ENCODE peak calls at places on chromosomes 6 and 20, in four cellular contexts. One of them, this sample, is unnamed.

GRCh38 chr6:155524249-155524651 is 68.6 kb upstream of the NOX3 start:
- DNase-seq in tibial artery: no peak
- DNase-seq in brain microvascular endothelial cell: peak; percentile 29
- DNase-seq in Peyer's patch: no peak
- DNase-seq in this sample: peak; percentile 86

GRCh38 chr6:3333263-3333662 is 74.5 kb downstream of the PSMG4 start:
- DNase-seq in tibial artery: no peak
- DNase-seq in brain microvascular endothelial cell: no peak
- DNase-seq in Peyer's patch: no peak
- DNase-seq in this sample: no peak

GRCh38 chr6:3282461-3283236 is 23.9 kb downstream of the PSMG4 start:
- DNase-seq in tibial artery: peak; percentile 59
- DNase-seq in brain microvascular endothelial cell: no peak
- DNase-seq in Peyer's patch: no peak
- DNase-seq in this sample: no peak

GRCh38 chr6:146305098-146305497 is 238.5 kb upstream of the RAB32 start:
- DNase-seq in tibial artery: no peak
- DNase-seq in brain microvascular endothelial cell: no peak
- DNase-seq in Peyer's patch: no peak
- DNase-seq in this sample: no peak

GRCh38 chr6:77424761-77425160 is 38.5 kb downstream of the HTR1B start:
- DNase-seq in tibial artery: no peak
- DNase-seq in brain microvascular endothelial cell: no peak
- DNase-seq in Peyer's patch: no peak
- DNase-seq in this sample: no peak

GRCh38 chr6:81736428-81736827 is 16.1 kb downstream of the TENT5A start:
- DNase-seq in tibial artery: no peak
- DNase-seq in brain microvascular endothelial cell: no peak
- DNase-seq in Peyer's patch: no peak
- DNase-seq in this sample: no peak

GRCh38 chr6:87118054-87118453 is 23.1 kb upstream of the CGA start:
- DNase-seq in tibial artery: no peak
- DNase-seq in brain microvascular endothelial cell: no peak
- DNase-seq in Peyer's patch: no peak
- DNase-seq in this sample: no peak

GRCh38 chr6:150695652-150696051 is 96.0 kb downstream of the PLEKHG1 start:
- DNase-seq in tibial artery: no peak
- DNase-seq in brain microvascular endothelial cell: no peak
- DNase-seq in Peyer's patch: no peak
- DNase-seq in this sample: peak; percentile 39

GRCh38 chr20:22940350-22940749 is 94.8 kb upstream of the SSTR4 start:
- DNase-seq in tibial artery: no peak
- DNase-seq in brain microvascular endothelial cell: no peak
- DNase-seq in Peyer's patch: no peak
- DNase-seq in this sample: no peak

GRCh38 chr6:43407296-43407695 is 20.0 kb upstream of the ABCC10 start:
- DNase-seq in tibial artery: no peak
- DNase-seq in brain microvascular endothelial cell: no peak
- DNase-seq in Peyer's patch: no peak
- DNase-seq in this sample: no peak

GRCh38 chr6:37283786-37284185 is 25.8 kb upstream of the TMEM217 start:
- DNase-seq in tibial artery: peak; percentile 92
- DNase-seq in brain microvascular endothelial cell: no peak
- DNase-seq in Peyer's patch: no peak
- DNase-seq in this sample: no peak

GRCh38 chr6:3140201-3140600 is 17.1 kb downstream of the TUBB2A start:
- DNase-seq in tibial artery: no peak
- DNase-seq in brain microvascular endothelial cell: no peak
- DNase-seq in Peyer's patch: no peak
- DNase-seq in this sample: no peak

GRCh38 chr6:57313711-57314471 is 3.5 kb upstream of the PRIM2 start:
- DNase-seq in tibial artery: no peak
- DNase-seq in brain microvascular endothelial cell: peak; percentile 94
- DNase-seq in Peyer's patch: no peak
- DNase-seq in this sample: peak; percentile 79

GRCh38 chr6:24492475-24492874 is 2.3 kb upstream of the ALDH5A1 start:
- DNase-seq in tibial artery: no peak
- DNase-seq in brain microvascular endothelial cell: no peak
- DNase-seq in Peyer's patch: peak; percentile 27
- DNase-seq in this sample: peak; percentile 30

GRCh38 chr6:16821834-16822264 is 60.6 kb upstream of the ATXN1 start:
- DNase-seq in tibial artery: no peak
- DNase-seq in brain microvascular endothelial cell: no peak
- DNase-seq in Peyer's patch: no peak
- DNase-seq in this sample: no peak

GRCh38 chr6:119541132-119541905 is 191.8 kb upstream of the MAN1A1 start:
- DNase-seq in tibial artery: no peak
- DNase-seq in brain microvascular endothelial cell: peak; percentile 53
- DNase-seq in Peyer's patch: no peak
- DNase-seq in this sample: peak; percentile 48

GRCh38 chr6:17045581-17046322 is 56.1 kb upstream of the STMND1 start:
- DNase-seq in tibial artery: no peak
- DNase-seq in brain microvascular endothelial cell: peak; percentile 31
- DNase-seq in Peyer's patch: no peak
- DNase-seq in this sample: no peak

GRCh38 chr6:118719351-118720124 is 68.1 kb upstream of the CEP85L start:
- DNase-seq in tibial artery: no peak
- DNase-seq in brain microvascular endothelial cell: no peak
- DNase-seq in Peyer's patch: peak; percentile 40
- DNase-seq in this sample: no peak

GRCh38 chr6:53171605-53172467 is 23.2 kb upstream of the GCM1 start:
- DNase-seq in tibial artery: peak; percentile 91
- DNase-seq in brain microvascular endothelial cell: peak; percentile 80
- DNase-seq in Peyer's patch: peak; percentile 93
- DNase-seq in this sample: peak; percentile 74

GRCh38 chr6:47134476-47135189 is 92.5 kb upstream of the ADGRF1 start:
- DNase-seq in tibial artery: no peak
- DNase-seq in brain microvascular endothelial cell: peak; percentile 92
- DNase-seq in Peyer's patch: no peak
- DNase-seq in this sample: peak; percentile 98

GRCh38 chr6:5084787-5085637 is at the start of gene PPP1R3G:
- DNase-seq in tibial artery: peak; percentile 79
- DNase-seq in brain microvascular endothelial cell: peak; percentile 35
- DNase-seq in Peyer's patch: no peak
- DNase-seq in this sample: peak; percentile 58

GRCh38 chr20:56788041-56788670 is 159.1 kb downstream of the TFAP2C start:
- DNase-seq in tibial artery: no peak
- DNase-seq in brain microvascular endothelial cell: peak; percentile 97
- DNase-seq in Peyer's patch: no peak
- DNase-seq in this sample: no peak

GRCh38 chr6:41093729-41094128 is 21.0 kb downstream of the NFYA start:
- DNase-seq in tibial artery: no peak
- DNase-seq in brain microvascular endothelial cell: peak; percentile 29
- DNase-seq in Peyer's patch: no peak
- DNase-seq in this sample: no peak

GRCh38 chr6:51398064-51398740 is 579.5 kb downstream of the TFAP2B start:
- DNase-seq in tibial artery: no peak
- DNase-seq in brain microvascular endothelial cell: no peak
- DNase-seq in Peyer's patch: no peak
- DNase-seq in this sample: no peak

GRCh38 chr6:113457751-113458150 is 399.4 kb upstream of the MARCKS start:
- DNase-seq in tibial artery: no peak
- DNase-seq in brain microvascular endothelial cell: no peak
- DNase-seq in Peyer's patch: no peak
- DNase-seq in this sample: no peak

GRCh38 chr6:42704251-42704936 is 18.0 kb downstream of the PRPH2 start:
- DNase-seq in tibial artery: no peak
- DNase-seq in brain microvascular endothelial cell: peak; percentile 71
- DNase-seq in Peyer's patch: no peak
- DNase-seq in this sample: peak; percentile 67

GRCh38 chr20:23399568-23400241 is 21.6 kb downstream of the NAPB start:
- DNase-seq in tibial artery: no peak
- DNase-seq in brain microvascular endothelial cell: peak; percentile 53
- DNase-seq in Peyer's patch: no peak
- DNase-seq in this sample: peak; percentile 4

GRCh38 chr6:16190214-16190613 is 48.2 kb upstream of the GMPR start:
- DNase-seq in tibial artery: no peak
- DNase-seq in brain microvascular endothelial cell: no peak
- DNase-seq in Peyer's patch: no peak
- DNase-seq in this sample: no peak

GRCh38 chr6:1144842-1145755 is 166.8 kb upstream of the FOXQ1 start:
- DNase-seq in tibial artery: no peak
- DNase-seq in brain microvascular endothelial cell: no peak
- DNase-seq in Peyer's patch: no peak
- DNase-seq in this sample: no peak

DNA sequence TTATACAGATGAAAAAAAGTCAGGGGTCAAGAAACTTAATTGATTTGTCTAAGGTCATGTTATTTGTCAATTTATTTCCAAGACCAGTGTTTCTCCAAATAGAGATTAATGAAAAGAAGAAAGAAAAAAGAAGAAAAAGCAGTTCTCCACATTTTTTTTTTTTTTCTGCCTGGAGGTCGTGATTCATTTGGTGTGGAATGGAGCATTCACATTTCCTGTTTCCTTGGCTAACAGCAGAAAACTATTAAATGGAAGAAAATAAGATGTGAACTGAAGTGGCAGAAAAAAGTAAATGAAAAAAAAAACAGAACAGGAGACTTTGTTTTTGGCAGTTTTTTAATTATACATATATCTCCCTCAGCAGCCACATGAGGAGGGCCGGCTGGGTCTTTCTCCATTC is 470.8 kb upstream of the ZNF337 start:
- DNase-seq in tibial artery: no peak
- DNase-seq in brain microvascular endothelial cell: no peak
- DNase-seq in Peyer's patch: no peak
- DNase-seq in this sample: no peak
- H3K27me3 ChIP-seq in tibial artery: no peaks in the 10 kb centered on the region
- H3K27me3 ChIP-seq in brain microvascular endothelial cell: no peaks in the 10 kb centered on the region
- H3K27me3 ChIP-seq in Peyer's patch: no peaks in the 10 kb centered on the region
- H3K27me3 ChIP-seq in this sample: peaks cover 28% of the 10 kb centered on the region

DNA sequence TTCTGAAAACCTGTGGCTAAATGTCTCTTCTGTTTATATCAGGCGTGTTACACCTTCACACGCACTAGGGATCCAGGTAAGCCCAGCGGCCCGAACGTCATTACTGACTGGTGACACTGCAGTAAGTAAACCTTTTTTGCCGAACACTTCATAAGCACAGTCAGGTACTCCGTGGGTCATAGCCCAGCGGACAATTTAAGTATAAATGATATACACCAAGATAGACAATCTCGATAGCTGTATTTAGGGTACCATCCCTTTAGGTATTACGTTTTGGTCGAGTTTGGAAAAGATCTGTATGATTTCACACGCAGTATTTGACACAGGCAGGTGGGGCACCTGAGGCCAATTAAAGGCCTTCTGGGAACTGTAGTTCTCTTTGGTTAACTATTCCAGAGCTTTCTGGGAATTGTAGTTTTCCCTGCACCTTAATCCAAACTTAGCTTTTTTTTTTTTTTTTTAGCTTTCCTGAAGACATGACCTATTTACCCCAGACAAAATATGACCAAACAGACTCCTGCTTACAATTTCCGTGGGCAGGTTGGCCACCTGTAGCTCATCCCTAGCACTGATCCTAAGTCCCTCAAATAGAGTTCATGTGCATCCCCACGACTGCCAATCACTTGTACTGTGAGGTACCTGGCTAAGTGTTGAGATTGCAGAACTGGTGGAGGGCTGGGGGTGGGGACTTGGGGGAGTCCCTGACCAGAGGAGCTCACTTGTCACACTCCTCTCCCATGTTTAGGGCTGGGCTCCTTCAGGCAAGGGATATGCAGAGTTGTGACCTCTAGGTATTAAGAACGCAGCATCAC is 908 bp upstream of the EHMT2 start:
- DNase-seq in tibial artery: no peak
- DNase-seq in brain microvascular endothelial cell: no peak
- DNase-seq in Peyer's patch: peak; percentile 40
- DNase-seq in this sample: peak; percentile 57
- TF ChIP-seq CTCF in tibial artery: no peak
- TF ChIP-seq CTCF in brain microvascular endothelial cell: no peak
- TF ChIP-seq CTCF in Peyer's patch: no peak
- TF ChIP-seq CTCF in this sample: no peak

GRCh38 chr6:29847871-29848630 is 20.4 kb downstream of the HLA-G start:
- DNase-seq in tibial artery: peak; percentile 80
- DNase-seq in brain microvascular endothelial cell: peak; percentile 38
- DNase-seq in Peyer's patch: peak; percentile 77
- DNase-seq in this sample: peak; percentile 66
- H3K27me3 ChIP-seq in tibial artery: peaks cover 57% of the 10 kb centered on the region
- H3K27me3 ChIP-seq in brain microvascular endothelial cell: peaks cover 8% of the 10 kb centered on the region
- H3K27me3 ChIP-seq in Peyer's patch: no peaks in the 10 kb centered on the region
- H3K27me3 ChIP-seq in this sample: peaks cover 67% of the 10 kb centered on the region

DNA sequence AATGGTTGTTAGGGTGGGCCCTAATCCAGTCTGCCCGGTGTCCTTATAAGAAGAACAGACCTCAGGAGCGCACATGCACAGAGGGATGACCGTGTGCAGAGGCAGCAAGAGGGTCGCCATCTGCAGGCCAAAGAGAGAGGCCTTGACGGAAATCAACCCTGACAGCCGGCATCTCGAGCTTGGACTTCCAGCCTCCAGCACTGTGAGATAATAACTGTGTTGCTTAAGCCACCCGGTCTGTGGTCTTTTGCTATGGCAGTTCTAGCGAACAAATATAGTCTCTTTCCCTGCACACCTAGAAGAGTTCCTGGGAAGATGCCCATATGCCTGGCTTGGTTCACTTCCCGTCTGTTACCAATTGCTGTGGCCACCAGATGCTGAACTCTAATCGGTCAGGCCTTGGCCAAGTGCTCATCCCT is 35.3 kb upstream of the PTGIS start:
- DNase-seq in tibial artery: no peak
- DNase-seq in brain microvascular endothelial cell: peak; percentile 43
- DNase-seq in Peyer's patch: no peak
- DNase-seq in this sample: no peak
- TF ChIP-seq CTCF in tibial artery: no peak
- TF ChIP-seq CTCF in brain microvascular endothelial cell: peak; percentile 78
- TF ChIP-seq CTCF in Peyer's patch: no peak
- TF ChIP-seq CTCF in this sample: peak; percentile 42

GRCh38 chr20:62975812-62976413 is 23.4 kb downstream of the SLC17A9 start:
- DNase-seq in tibial artery: no peak
- DNase-seq in brain microvascular endothelial cell: no peak
- DNase-seq in Peyer's patch: no peak
- DNase-seq in this sample: no peak
- H3K27me3 ChIP-seq in tibial artery: peaks cover 95% of the 10 kb centered on the region
- H3K27me3 ChIP-seq in brain microvascular endothelial cell: peaks cover 65% of the 10 kb centered on the region
- H3K27me3 ChIP-seq in Peyer's patch: no peaks in the 10 kb centered on the region
- H3K27me3 ChIP-seq in this sample: peaks cover 62% of the 10 kb centered on the region

DNA sequence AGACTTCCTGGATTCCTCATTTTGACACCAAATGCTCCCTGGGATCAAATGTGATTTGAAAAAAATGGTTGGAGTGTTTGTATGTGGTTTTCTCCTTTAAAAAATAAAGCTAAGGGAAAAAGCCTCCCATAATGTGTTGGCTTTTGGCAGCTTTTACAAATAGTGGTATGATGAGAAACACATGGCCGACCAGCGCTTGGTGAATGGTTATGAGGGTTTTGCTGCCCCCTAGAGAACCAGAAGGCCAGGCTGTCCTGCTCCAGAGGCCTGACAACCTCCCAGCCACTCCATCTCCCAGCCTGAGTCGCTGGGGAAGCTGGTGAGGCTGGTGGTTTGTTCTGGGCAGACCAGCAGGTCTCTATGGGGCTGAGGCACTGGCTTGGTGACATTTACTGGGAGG is 69.3 kb downstream of the CLIC5 start:
- DNase-seq in tibial artery: no peak
- DNase-seq in brain microvascular endothelial cell: no peak
- DNase-seq in Peyer's patch: no peak
- DNase-seq in this sample: peak; percentile 62
- TF ChIP-seq CTCF in tibial artery: no peak
- TF ChIP-seq CTCF in brain microvascular endothelial cell: peak; percentile 64
- TF ChIP-seq CTCF in Peyer's patch: no peak
- TF ChIP-seq CTCF in this sample: peak; percentile 57